ENCODE peak calls at places on chromosome 10, in four cellular contexts. One of them, this sample, is unnamed.

GRCh38 chr10:125823663-125824251 is 411 bp downstream of the BCCIP start:
- DNase-seq in PC-9: peak; percentile 8
- DNase-seq in keratinocyte: no peak
- DNase-seq in cardiac muscle cell: no peak
- DNase-seq in this sample: no peak

GRCh38 chr10:49646256-49646870 is 32.5 kb downstream of the CHAT start:
- DNase-seq in keratinocyte: no peak
- DNase-seq in PC-9: no peak
- DNase-seq in cardiac muscle cell: no peak
- DNase-seq in this sample: no peak

GRCh38 chr10:61942997-61943457 is 41.5 kb downstream of the ARID5B start:
- DNase-seq in cardiac muscle cell: peak; percentile 81
- DNase-seq in keratinocyte: no peak
- DNase-seq in PC-9: no peak
- DNase-seq in this sample: no peak

GRCh38 chr10:97780991-97781540 is 9.3 kb upstream of the SFRP5 start:
- DNase-seq in keratinocyte: no peak
- DNase-seq in cardiac muscle cell: peak; percentile 36
- DNase-seq in PC-9: no peak
- DNase-seq in this sample: no peak

GRCh38 chr10:117163061-117163953 is 25.2 kb upstream of the VAX1 start:
- DNase-seq in PC-9: no peak
- DNase-seq in keratinocyte: no peak
- DNase-seq in cardiac muscle cell: no peak
- DNase-seq in this sample: no peak

GRCh38 chr10:15196335-15196834 is 27.9 kb upstream of the NMT2 start:
- DNase-seq in keratinocyte: no peak
- DNase-seq in cardiac muscle cell: no peak
- DNase-seq in PC-9: no peak
- DNase-seq in this sample: no peak

GRCh38 chr10:31669367-31669766 is 259.3 kb downstream of the ARHGAP12 start:
- DNase-seq in keratinocyte: no peak
- DNase-seq in cardiac muscle cell: no peak
- DNase-seq in PC-9: no peak
- DNase-seq in this sample: no peak

GRCh38 chr10:37734971-37735370 is 122.4 kb downstream of the ZNF248 start:
- DNase-seq in PC-9: no peak
- DNase-seq in cardiac muscle cell: no peak
- DNase-seq in keratinocyte: no peak
- DNase-seq in this sample: no peak

GRCh38 chr10:25083546-25084111 is 67.2 kb downstream of the THNSL1 start:
- DNase-seq in keratinocyte: no peak
- DNase-seq in PC-9: no peak
- DNase-seq in cardiac muscle cell: no peak
- DNase-seq in this sample: no peak

GRCh38 chr10:75865413-75865812 is 434.0 kb downstream of the LRMDA start:
- DNase-seq in PC-9: no peak
- DNase-seq in keratinocyte: peak; percentile 40
- DNase-seq in cardiac muscle cell: no peak
- DNase-seq in this sample: no peak

GRCh38 chr10:79243211-79244067 is 103.8 kb upstream of the PPIF start:
- DNase-seq in keratinocyte: no peak
- DNase-seq in PC-9: no peak
- DNase-seq in cardiac muscle cell: no peak
- DNase-seq in this sample: no peak

GRCh38 chr10:31926765-31927596 is 1.6 kb downstream of the ARHGAP12 start:
- DNase-seq in cardiac muscle cell: no peak
- DNase-seq in keratinocyte: no peak
- DNase-seq in PC-9: no peak
- DNase-seq in this sample: no peak

GRCh38 chr10:32983333-32983909 is 25.4 kb upstream of the ITGB1 start:
- DNase-seq in cardiac muscle cell: peak; percentile 87
- DNase-seq in PC-9: no peak
- DNase-seq in keratinocyte: peak; percentile 82
- DNase-seq in this sample: peak; percentile 84

GRCh38 chr10:79488303-79488702 is 24.0 kb upstream of the EIF5AL1 start:
- DNase-seq in keratinocyte: peak; percentile 23
- DNase-seq in PC-9: peak; percentile 80
- DNase-seq in cardiac muscle cell: peak; percentile 95
- DNase-seq in this sample: peak; percentile 78

GRCh38 chr10:74544106-74544505 is 282.3 kb upstream of the KAT6B start:
- DNase-seq in cardiac muscle cell: peak; percentile 16
- DNase-seq in PC-9: no peak
- DNase-seq in keratinocyte: no peak
- DNase-seq in this sample: no peak

GRCh38 chr10:119441151-119441821 is 101.2 kb downstream of the RGS10 start:
- DNase-seq in keratinocyte: no peak
- DNase-seq in cardiac muscle cell: peak; percentile 95
- DNase-seq in PC-9: no peak
- DNase-seq in this sample: peak; percentile 43

GRCh38 chr10:131561897-131562296 is 250.4 kb upstream of the TCERG1L start:
- DNase-seq in PC-9: no peak
- DNase-seq in cardiac muscle cell: no peak
- DNase-seq in keratinocyte: no peak
- DNase-seq in this sample: no peak

GRCh38 chr10:109924947-109925620 is 1.8 kb upstream of the XPNPEP1 start:
- DNase-seq in PC-9: no peak
- DNase-seq in keratinocyte: no peak
- DNase-seq in cardiac muscle cell: no peak
- DNase-seq in this sample: no peak

GRCh38 chr10:109926141-109926745 is 2.9 kb upstream of the XPNPEP1 start:
- DNase-seq in cardiac muscle cell: no peak
- DNase-seq in keratinocyte: no peak
- DNase-seq in PC-9: no peak
- DNase-seq in this sample: no peak

GRCh38 chr10:109924100-109924499 is 789 bp upstream of the XPNPEP1 start:
- DNase-seq in cardiac muscle cell: no peak
- DNase-seq in keratinocyte: no peak
- DNase-seq in PC-9: no peak
- DNase-seq in this sample: no peak

GRCh38 chr10:109922353-109922975 is 847 bp downstream of the XPNPEP1 start:
- DNase-seq in PC-9: no peak
- DNase-seq in keratinocyte: no peak
- DNase-seq in cardiac muscle cell: no peak
- DNase-seq in this sample: no peak

DNA sequence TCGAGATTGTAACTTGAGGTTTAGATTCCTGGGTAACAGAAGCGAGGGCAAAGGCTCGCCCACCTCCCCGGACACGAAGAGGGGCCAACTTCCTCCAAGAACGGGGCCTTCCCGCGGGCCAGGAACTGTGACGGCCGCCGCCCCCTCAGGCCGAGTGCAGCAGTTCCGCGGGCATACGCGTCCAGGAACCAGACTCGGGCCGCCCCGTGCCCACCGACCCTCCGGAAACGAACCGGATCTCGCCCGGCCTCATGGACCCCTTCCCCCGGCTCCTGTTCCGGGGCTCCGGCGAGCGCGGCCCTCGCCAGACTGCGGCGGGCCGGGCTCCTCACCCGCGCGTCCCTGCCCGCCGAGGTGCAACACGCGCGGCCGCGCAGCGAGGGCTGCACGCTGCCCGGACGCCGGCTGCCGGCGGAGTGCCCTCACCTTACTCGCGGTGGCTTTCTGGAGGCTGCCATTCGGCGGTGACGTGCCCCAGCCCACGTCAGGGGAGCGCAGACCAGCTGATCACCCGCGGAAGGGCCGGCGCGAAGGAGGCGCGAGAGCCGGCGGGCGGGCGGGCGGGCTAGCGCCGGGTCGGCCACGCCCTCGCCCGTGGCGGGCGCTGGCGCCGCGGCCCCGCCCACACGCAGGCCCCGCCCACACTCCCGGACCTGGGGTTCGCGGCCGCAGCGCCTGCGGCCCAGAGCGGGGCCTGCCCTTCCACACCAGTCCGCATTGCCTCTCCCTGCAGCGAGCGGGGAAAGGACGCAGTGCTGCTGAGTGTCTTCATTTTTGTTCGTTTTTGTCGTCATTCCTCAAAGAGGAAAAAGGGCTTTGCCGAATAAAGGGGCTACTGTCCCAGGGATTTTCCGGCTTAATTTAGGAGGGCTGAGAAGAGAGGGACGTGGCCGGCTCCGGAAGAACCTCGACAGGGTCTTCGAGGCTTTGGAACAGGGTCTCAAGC is at the start of gene XPNPEP1:
- DNase-seq in PC-9: peak; percentile 68
- DNase-seq in cardiac muscle cell: peak; percentile 89
- DNase-seq in keratinocyte: peak; percentile 25
- DNase-seq in this sample: peak; percentile 37
- TF ChIP-seq CTCF in PC-9: no peak
- TF ChIP-seq CTCF in cardiac muscle cell: no peak
- TF ChIP-seq CTCF in keratinocyte: no peak
- TF ChIP-seq CTCF in this sample: no peak

DNA sequence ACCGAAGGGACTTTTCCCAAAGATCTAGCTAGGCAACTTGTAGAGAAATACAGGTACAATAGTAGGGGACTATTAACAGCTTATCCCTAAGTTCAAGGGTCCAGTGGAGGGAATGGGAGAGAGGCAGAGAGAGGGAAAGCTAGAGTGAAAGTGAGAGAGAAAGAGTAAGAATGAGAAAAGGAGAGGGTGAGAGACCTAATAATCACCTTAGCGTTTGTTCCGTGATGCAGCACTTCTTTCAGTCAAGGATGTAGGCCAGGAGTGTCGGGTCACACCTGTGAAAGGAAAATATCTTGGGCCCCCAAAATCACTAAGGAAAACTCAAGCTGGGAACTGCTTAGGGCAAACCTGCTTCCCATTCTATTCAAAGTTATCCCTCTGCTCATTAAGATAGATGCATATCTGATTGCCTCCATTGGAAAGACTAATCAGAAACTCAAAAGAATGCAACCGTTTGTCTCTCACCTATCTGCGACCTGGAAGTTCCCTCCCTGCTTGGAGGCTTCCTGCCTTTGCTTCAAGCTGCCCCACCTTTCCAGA is 75.2 kb downstream of the ST8SIA6 start:
- DNase-seq in PC-9: no peak
- DNase-seq in keratinocyte: no peak
- DNase-seq in cardiac muscle cell: no peak
- DNase-seq in this sample: no peak
- H3K27me3 ChIP-seq in PC-9: no peaks in the 10 kb centered on the region
- H3K27me3 ChIP-seq in keratinocyte: no peaks in the 10 kb centered on the region
- H3K27me3 ChIP-seq in cardiac muscle cell: no peaks in the 10 kb centered on the region
- H3K27me3 ChIP-seq in this sample: peaks cover 18% of the 10 kb centered on the region

GRCh38 chr10:58609525-58610150 is 97.0 kb downstream of the BICC1 start:
- DNase-seq in PC-9: no peak
- DNase-seq in cardiac muscle cell: no peak
- DNase-seq in keratinocyte: no peak
- DNase-seq in this sample: peak; percentile 20

GRCh38 chr10:58618158-58618676 is 105.5 kb downstream of the BICC1 start:
- DNase-seq in keratinocyte: no peak
- DNase-seq in PC-9: no peak
- DNase-seq in cardiac muscle cell: no peak
- DNase-seq in this sample: no peak

GRCh38 chr10:58615237-58615935 is 102.7 kb downstream of the BICC1 start:
- DNase-seq in cardiac muscle cell: no peak
- DNase-seq in keratinocyte: no peak
- DNase-seq in PC-9: no peak
- DNase-seq in this sample: no peak
- TF ChIP-seq CTCF in cardiac muscle cell: no peak
- TF ChIP-seq CTCF in keratinocyte: no peak
- TF ChIP-seq CTCF in PC-9: no peak
- TF ChIP-seq CTCF in this sample: no peak

GRCh38 chr10:103278862-103279298 is 1.9 kb downstream of the INA start:
- DNase-seq in PC-9: peak; percentile 10
- DNase-seq in cardiac muscle cell: peak; percentile 71
- DNase-seq in keratinocyte: no peak
- DNase-seq in this sample: no peak

GRCh38 chr10:103278424-103278823 is 1.5 kb downstream of the INA start:
- DNase-seq in keratinocyte: no peak
- DNase-seq in PC-9: no peak
- DNase-seq in cardiac muscle cell: no peak
- DNase-seq in this sample: no peak

GRCh38 chr10:103277713-103278299 is 868 bp downstream of the INA start:
- DNase-seq in cardiac muscle cell: no peak
- DNase-seq in PC-9: no peak
- DNase-seq in keratinocyte: no peak
- DNase-seq in this sample: no peak

GRCh38 chr10:103276251-103276936 is 544 bp upstream of the INA start:
- DNase-seq in keratinocyte: no peak
- DNase-seq in PC-9: no peak
- DNase-seq in cardiac muscle cell: no peak
- DNase-seq in this sample: no peak

GRCh38 chr10:103276941-103277712 is at the start of gene INA:
- DNase-seq in PC-9: peak; percentile 49
- DNase-seq in keratinocyte: no peak
- DNase-seq in cardiac muscle cell: peak; percentile 60
- DNase-seq in this sample: no peak
- H3K27me3 ChIP-seq in PC-9: no peaks in the 10 kb centered on the region
- H3K27me3 ChIP-seq in keratinocyte: peaks cover 48% of the 10 kb centered on the region
- H3K27me3 ChIP-seq in cardiac muscle cell: peaks cover 85% of the 10 kb centered on the region
- H3K27me3 ChIP-seq in this sample: peaks cover 25% of the 10 kb centered on the region

GRCh38 chr10:101066146-101066889 is 4.5 kb downstream of the KAZALD1 start:
- DNase-seq in PC-9: peak; percentile 78
- DNase-seq in cardiac muscle cell: peak; percentile 60
- DNase-seq in keratinocyte: no peak
- DNase-seq in this sample: no peak
- TF ChIP-seq CTCF in PC-9: peak; percentile 47
- TF ChIP-seq CTCF in cardiac muscle cell: peak; percentile 58
- TF ChIP-seq CTCF in keratinocyte: peak; percentile 71
- TF ChIP-seq CTCF in this sample: peak; percentile 48